ENCODE peak calls at places on chromosome 17, in seven cellular contexts. V is fibroblast of lung; M is substantia nigra; E is NCI-H1694; A is naive B cell; I is CD8-positive, alpha-beta memory T cell; F is dorsolateral prefrontal cortex. X is an unnamed sample.

GRCh38 chr17:2124391-2124790 is 69.5 kb downstream of the HIC1 start:
- DNase-seq in V (no peak), M (no peak), E (no peak), A (no peak), I (no peak), F (no peak), X (no peak)

GRCh38 chr17:4327638-4328037 is 38.8 kb downstream of the UBE2G1 start:
- DNase-seq in V (peak; percentile 75), M (no peak), E (no peak), A (no peak), I (no peak), F (no peak), X (no peak)

GRCh38 chr17:66506641-66507040 is 204.2 kb downstream of the PRKCA start:
- DNase-seq in V (peak; percentile 81), M (no peak), E (no peak), A (no peak), I (no peak), F (no peak), X (no peak)

GRCh38 chr17:29870836-29871430 is 59.1 kb downstream of the SSH2 start:
- DNase-seq in V (no peak), M (no peak), E (no peak), A (no peak), I (no peak), F (no peak), X (no peak)

GRCh38 chr17:4706121-4706520 is 2.2 kb upstream of the PELP1 start:
- DNase-seq in V (peak; percentile 43), M (no peak), E (no peak), A (no peak), I (no peak), F (no peak), X (no peak)

GRCh38 chr17:74241434-74241833 is 28.1 kb downstream of the TTYH2 start:
- DNase-seq in V (no peak), M (peak; percentile 61), E (no peak), A (no peak), I (no peak), F (no peak), X (no peak)

GRCh38 chr17:76022285-76022684 is 4.8 kb downstream of the EVPL start:
- DNase-seq in V (no peak), M (no peak), E (no peak), A (no peak), I (no peak), F (no peak), X (no peak)

GRCh38 chr17:17417718-17418151 is 59.1 kb upstream of the MED9 start:
- DNase-seq in V (no peak), M (no peak), E (no peak), A (no peak), I (no peak), F (no peak), X (no peak)

GRCh38 chr17:63714550-63715277 is 14.8 kb upstream of the LIMD2 start:
- DNase-seq in V (peak; percentile 31), M (no peak), E (no peak), A (no peak), I (no peak), F (no peak), X (no peak)

GRCh38 chr17:82244413-82245140 is 15.7 kb downstream of the SLC16A3 start:
- DNase-seq in V (peak; percentile 55), M (no peak), E (peak; percentile 57), A (no peak), I (no peak), F (peak; percentile 53), X (no peak)

GRCh38 chr17:7425756-7426155 is 340 bp downstream of the SPEM2 start:
- DNase-seq in V (no peak), M (no peak), E (no peak), A (no peak), I (no peak), F (no peak), X (no peak)

GRCh38 chr17:43549496-43549895 is 3.4 kb upstream of the ETV4 start:
- DNase-seq in V (no peak), M (no peak), E (no peak), A (no peak), I (no peak), F (no peak), X (no peak)

GRCh38 chr17:2777242-2777867 is 18.9 kb upstream of the RAP1GAP2 start:
- DNase-seq in V (no peak), M (no peak), E (no peak), A (no peak), I (no peak), F (no peak), X (no peak)

GRCh38 chr17:835263-835662 is 53.1 kb downstream of the MRM3 start:
- DNase-seq in V (peak; percentile 92), M (no peak), E (no peak), A (no peak), I (no peak), F (no peak), X (no peak)

GRCh38 chr17:63024716-63025115 is 58.7 kb downstream of the TANC2 start:
- DNase-seq in V (peak; percentile 18), M (no peak), E (no peak), A (no peak), I (no peak), F (no peak), X (no peak)

GRCh38 chr17:15185625-15185991 is 79.5 kb downstream of the PMP22 start:
- DNase-seq in V (peak; percentile 88), M (no peak), E (no peak), A (no peak), I (no peak), F (no peak), X (no peak)

GRCh38 chr17:3845361-3845753 is 689 bp downstream of the NCBP3 start:
- DNase-seq in V (peak; percentile 8), M (no peak), E (no peak), A (no peak), I (peak; percentile 11), F (no peak), X (peak; percentile 24)

GRCh38 chr17:83135692-83136091 is 56.3 kb downstream of the METRNL start:
- DNase-seq in V (no peak), M (no peak), E (no peak), A (no peak), I (no peak), F (no peak), X (no peak)

GRCh38 chr17:16507918-16508533 is 16.0 kb upstream of the LRRC75A start:
- DNase-seq in V (no peak), M (no peak), E (no peak), A (no peak), I (no peak), F (no peak), X (no peak)

GRCh38 chr17:78680436-78680835 is 101.6 kb downstream of the CYTH1 start:
- DNase-seq in V (no peak), M (no peak), E (no peak), A (no peak), I (no peak), F (no peak), X (no peak)

GRCh38 chr17:8300629-8301242 is 5.5 kb upstream of the SLC25A35 start:
- DNase-seq in V (peak; percentile 75), M (peak; percentile 57), E (peak; percentile 54), A (peak; percentile 66), I (peak; percentile 43), F (peak; percentile 36), X (peak; percentile 53)

GRCh38 chr17:78719630-78720298 is 62.3 kb downstream of the CYTH1 start:
- DNase-seq in V (no peak), M (no peak), E (no peak), A (no peak), I (no peak), F (no peak), X (no peak)

GRCh38 chr17:19897901-19898300 is 30.2 kb upstream of the ULK2 start:
- DNase-seq in V (peak; percentile 90), M (no peak), E (no peak), A (no peak), I (no peak), F (no peak), X (no peak)

GRCh38 chr17:75115545-75115944 is 5.8 kb downstream of the ARMC7 start:
- DNase-seq in V (no peak), M (no peak), E (no peak), A (no peak), I (no peak), F (no peak), X (no peak)

GRCh38 chr17:38332735-38333134 is 11.0 kb downstream of the GPR179 start:
- DNase-seq in V (no peak), M (no peak), E (no peak), A (no peak), I (no peak), F (no peak), X (no peak)

GRCh38 chr17:81984773-81985410 is 7.5 kb downstream of the ASPSCR1 start:
- DNase-seq in V (no peak), M (no peak), E (no peak), A (no peak), I (no peak), F (no peak), X (no peak)

GRCh38 chr17:31486351-31487062 is 95.0 kb downstream of the RAB11FIP4 start:
- DNase-seq in V (no peak), M (peak; percentile 37), E (no peak), A (no peak), I (no peak), F (no peak), X (no peak)

GRCh38 chr17:48596735-48597491 is 3.3 kb upstream of the HOXB5 start:
- DNase-seq in V (peak; percentile 83), M (no peak), E (no peak), A (no peak), I (no peak), F (no peak), X (no peak)

GRCh38 chr17:63984651-63985386 is 12.1 kb upstream of the SCN4A start:
- DNase-seq in V (peak; percentile 95), M (no peak), E (no peak), A (no peak), I (peak; percentile 59), F (no peak), X (peak; percentile 43)

GRCh38 chr17:61402978-61403845 is 3.6 kb downstream of the TBX2 start:
- DNase-seq in V (peak; percentile 64), M (no peak), E (peak; percentile 86), A (no peak), I (no peak), F (no peak), X (no peak)

GRCh38 chr17:65538679-65539529 is 22.5 kb downstream of the AXIN2 start:
- DNase-seq in V (no peak), M (peak; percentile 11), E (no peak), A (no peak), I (no peak), F (no peak), X (no peak)

GRCh38 chr17:62780951-62781350 is 27.2 kb downstream of the MARCHF10 start:
- DNase-seq in V (peak; percentile 70), M (no peak), E (no peak), A (no peak), I (no peak), F (no peak), X (no peak)